ENCODE peak calls at places on chromosome 19, in ten cellular contexts. W is neural progenitor cell; G is non-pigmented ciliary epithelial cell; M is SK-N-SH; F is kidney epithelial cell; E is NCI-H2081; S is anterior cingulate cortex; I is GM04503; P is progenitor cell of endocrine pancreas; Q is stimulated activated CD8-positive, alpha-beta memory T cell treated with anti-CD3 and anti-CD28 coated beads, Interleukin-15, amount 100 ng/mL, for 24 hours. L is an unnamed sample.

GRCh38 chr19:44807162-44807561 is 1.7 kb upstream of the BCAM start:
- DNase-seq in S (no peak), I (no peak), G (no peak), P (no peak), W (no peak), E (peak), M (no peak), Q (no peak), F (no peak), L (no peak)

GRCh38 chr19:7698583-7698982 is 3.3 kb downstream of the FCER2 start:
- DNase-seq in G (no peak), I (no peak), P (no peak), Q (no peak), W (no peak), F (no peak), S (no peak), M (no peak), E (no peak), L (no peak)

GRCh38 chr19:53158119-53158656 is 665 bp downstream of the ZNF347 start:
- DNase-seq in S (no peak), M (peak), Q (no peak), P (peak), F (no peak), I (peak), G (no peak), E (no peak), W (peak), L (no peak)

GRCh38 chr19:44792286-44792685 is 14.6 kb downstream of the CBLC start:
- DNase-seq in W (no peak), M (no peak), I (no peak), Q (no peak), F (no peak), S (no peak), P (no peak), E (peak), G (no peak), L (no peak)

GRCh38 chr19:3360494-3361383 is 5.6 kb upstream of the NFIC start:
- DNase-seq in P (no peak), Q (peak), W (peak), G (no peak), M (peak), S (peak), I (no peak), F (no peak), E (no peak), L (no peak)

GRCh38 chr19:17001603-17002183 is 24.9 kb downstream of the CPAMD8 start:
- DNase-seq in I (no peak), P (no peak), Q (peak), F (no peak), G (no peak), E (no peak), M (no peak), W (no peak), S (no peak), L (no peak)

GRCh38 chr19:48529156-48529555 is 17.5 kb upstream of the LMTK3 start:
- DNase-seq in F (no peak), M (no peak), Q (no peak), S (no peak), W (no peak), E (no peak), G (no peak), I (no peak), P (no peak), L (no peak)

GRCh38 chr19:1473056-1473400 is 6.0 kb downstream of the C19orf25 start:
- DNase-seq in G (no peak), M (no peak), S (no peak), I (no peak), Q (no peak), W (no peak), P (no peak), E (no peak), F (no peak), L (no peak)

GRCh38 chr19:56141416-56141992 is 417 bp downstream of the ZNF444 start:
- DNase-seq in P (peak), E (no peak), M (no peak), G (no peak), W (peak), S (no peak), I (no peak), Q (no peak), F (no peak), L (no peak)

GRCh38 chr19:4342421-4343055 is 824 bp upstream of the MPND start:
- DNase-seq in Q (peak), F (peak), W (peak), G (peak), I (peak), S (peak), M (peak), P (peak), E (peak), L (peak)

GRCh38 chr19:677201-677600 is 1.0 kb downstream of the FSTL3 start:
- DNase-seq in S (no peak), F (peak), M (peak), G (no peak), P (no peak), W (no peak), I (no peak), E (no peak), Q (no peak), L (no peak)